ENCODE peak calls at places on chromosomes 13 and 19, in seven cellular contexts. T is tibial nerve, F is breast epithelium, N is psoas muscle, Q is pancreas, D is A549, P is caudate nucleus. G is an unnamed sample.

GRCh38 chr19:18657590-18658365 is 20.9 kb downstream of the KLHL26 start:
- DNase-seq in T (peak; percentile 52), F (no peak), N (peak; percentile 69), Q (no peak), D (no peak), P (no peak), G (no peak)

GRCh38 chr13:43787998-43788397 is 1.2 kb upstream of the ENOX1 start:
- DNase-seq in T (no peak), F (no peak), N (no peak), Q (no peak), D (peak; percentile 36), P (no peak), G (no peak)

GRCh38 chr13:78326608-78327007 is 276.7 kb downstream of the POU4F1 start:
- DNase-seq in T (no peak), F (no peak), N (no peak), Q (no peak), D (no peak), P (no peak), G (no peak)

GRCh38 chr19:16324384-16325160 is at the start of gene KLF2:
- DNase-seq in T (peak; percentile 91), F (peak; percentile 85), N (peak; percentile 96), Q (peak; percentile 95), D (peak; percentile 80), P (no peak), G (peak; percentile 17)

GRCh38 chr13:99663908-99664307 is 162.6 kb downstream of the TM9SF2 start:
- DNase-seq in T (no peak), F (no peak), N (no peak), Q (no peak), D (no peak), P (no peak), G (no peak)

GRCh38 chr19:27861411-27861975 is 1351.5 kb downstream of the UQCRFS1 start:
- DNase-seq in T (no peak), F (no peak), N (no peak), Q (no peak), D (no peak), P (no peak), G (no peak)

GRCh38 chr19:32702010-32702409 is 10.4 kb downstream of the NUDT19 start:
- DNase-seq in T (no peak), F (no peak), N (no peak), Q (no peak), D (no peak), P (no peak), G (no peak)

GRCh38 chr19:403221-404036 is 5.5 kb downstream of the C2CD4C start:
- DNase-seq in T (peak; percentile 5), F (no peak), N (no peak), Q (peak; percentile 64), D (no peak), P (no peak), G (no peak)

GRCh38 chr13:30806784-30807183 is 71.4 kb downstream of the ALOX5AP start:
- DNase-seq in T (no peak), F (no peak), N (no peak), Q (no peak), D (no peak), P (no peak), G (no peak)

GRCh38 chr19:33872445-33873320 is 76.0 kb downstream of the KCTD15 start:
- DNase-seq in T (no peak), F (no peak), N (no peak), Q (no peak), D (no peak), P (no peak), G (no peak)

DNA sequence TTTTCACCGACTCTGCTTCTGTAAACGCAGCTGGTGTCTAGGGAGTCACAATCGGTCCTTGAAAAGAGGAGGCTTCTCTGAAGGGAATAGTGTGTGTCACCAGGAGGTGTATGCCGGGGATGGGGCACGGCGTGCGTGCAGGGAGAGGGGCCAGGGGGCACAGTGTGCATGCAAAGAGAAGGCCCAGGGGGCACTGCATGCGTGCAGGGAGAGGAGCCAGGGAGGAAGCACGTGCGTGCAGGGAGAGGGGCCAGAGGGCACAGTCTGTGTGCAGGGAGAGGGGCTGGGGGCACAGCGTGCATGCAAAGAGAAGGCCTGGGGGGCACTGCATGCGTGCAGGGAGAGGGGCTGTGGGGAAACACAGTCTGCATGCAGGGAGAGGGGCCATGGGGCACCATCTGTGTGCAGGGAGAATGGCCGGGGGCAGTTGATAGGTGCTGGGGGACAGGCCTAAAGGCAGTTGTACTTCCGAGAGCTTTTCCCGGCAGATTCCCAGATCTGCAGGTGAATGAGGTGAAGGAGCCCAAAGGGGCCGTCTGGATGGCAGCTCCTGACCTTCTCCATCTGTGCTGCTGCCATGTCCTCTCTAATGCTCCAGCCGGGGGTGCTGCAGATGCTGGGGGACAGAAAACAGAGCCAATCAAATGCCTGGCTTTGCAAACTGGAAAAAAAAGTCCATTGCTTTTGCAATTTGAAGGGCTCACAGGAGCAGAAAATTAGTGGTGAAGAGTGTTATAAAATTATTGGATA is 36.4 kb downstream of the ATP11A start:
- DNase-seq in T (no peak), F (no peak), N (no peak), Q (no peak), D (no peak), P (no peak), G (no peak)
- H3K27ac ChIP-seq in T (no peak overlapping the region), F (no peak overlapping the region), N (peak overlapping the region; percentile 83), Q (no peak overlapping the region), D (no peak overlapping the region), P (peak overlapping the region; percentile 65), G (peak overlapping the region; percentile 72)

GRCh38 chr13:97302611-97303010 is 80.5 kb downstream of the MBNL2 start:
- DNase-seq in T (no peak), F (no peak), N (no peak), Q (no peak), D (no peak), P (no peak), G (no peak)
- H3K27ac ChIP-seq in T (peak overlapping the region; percentile 62), F (peak overlapping the region; percentile 55), N (peak overlapping the region; percentile 62), Q (no peak overlapping the region), D (no peak overlapping the region), P (peak overlapping the region; percentile 69), G (peak overlapping the region; percentile 37)

DNA sequence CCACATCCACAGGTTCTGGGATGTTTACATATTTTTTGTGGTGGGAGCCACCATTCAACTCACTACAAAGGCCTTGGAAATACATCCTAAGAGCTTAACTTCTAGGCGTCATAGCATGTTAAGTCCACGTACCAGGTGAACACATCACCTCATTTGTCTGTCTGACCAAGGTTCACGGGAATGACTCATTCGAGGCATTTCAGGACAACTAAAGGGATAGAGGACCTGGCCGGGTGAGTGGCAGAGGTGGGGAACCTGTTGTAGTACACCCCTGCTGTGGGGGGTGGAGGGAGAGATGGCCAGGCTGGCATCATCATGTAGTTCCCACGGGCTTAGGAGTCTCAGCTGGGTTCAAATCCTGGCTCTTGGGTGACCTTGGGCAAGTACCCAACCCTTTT is 51.5 kb downstream of the BICRA start:
- DNase-seq in T (no peak), F (no peak), N (no peak), Q (peak; percentile 23), D (no peak), P (no peak), G (no peak)
- H3K27ac ChIP-seq in T (peak overlapping the region; percentile 65), F (peak overlapping the region; percentile 60), N (peak overlapping the region; percentile 91), Q (no peak overlapping the region), D (peak overlapping the region; percentile 14), P (no peak overlapping the region), G (no peak overlapping the region)

GRCh38 chr19:6498294-6499036 is 3.6 kb downstream of the TUBB4A start:
- DNase-seq in T (no peak), F (no peak), N (no peak), Q (no peak), D (no peak), P (no peak), G (no peak)

GRCh38 chr19:6503407-6504201 is 1.5 kb upstream of the TUBB4A start:
- DNase-seq in T (no peak), F (no peak), N (no peak), Q (no peak), D (no peak), P (no peak), G (no peak)

GRCh38 chr19:6501740-6502648 is at the start of gene TUBB4A:
- DNase-seq in T (no peak), F (no peak), N (peak; percentile 40), Q (peak; percentile 80), D (peak; percentile 54), P (no peak), G (peak; percentile 36)

GRCh38 chr19:6499052-6499790 is 2.9 kb downstream of the TUBB4A start:
- DNase-seq in T (no peak), F (no peak), N (no peak), Q (no peak), D (no peak), P (no peak), G (no peak)

GRCh38 chr19:6500837-6501739 is 1.0 kb downstream of the TUBB4A start:
- DNase-seq in T (no peak), F (no peak), N (no peak), Q (no peak), D (no peak), P (no peak), G (no peak)
- H3K27ac ChIP-seq in T (peak overlapping the region; percentile 85), F (no peak overlapping the region), N (no peak overlapping the region), Q (no peak overlapping the region), D (no peak overlapping the region), P (peak overlapping the region; percentile 97), G (peak overlapping the region; percentile 99)

DNA sequence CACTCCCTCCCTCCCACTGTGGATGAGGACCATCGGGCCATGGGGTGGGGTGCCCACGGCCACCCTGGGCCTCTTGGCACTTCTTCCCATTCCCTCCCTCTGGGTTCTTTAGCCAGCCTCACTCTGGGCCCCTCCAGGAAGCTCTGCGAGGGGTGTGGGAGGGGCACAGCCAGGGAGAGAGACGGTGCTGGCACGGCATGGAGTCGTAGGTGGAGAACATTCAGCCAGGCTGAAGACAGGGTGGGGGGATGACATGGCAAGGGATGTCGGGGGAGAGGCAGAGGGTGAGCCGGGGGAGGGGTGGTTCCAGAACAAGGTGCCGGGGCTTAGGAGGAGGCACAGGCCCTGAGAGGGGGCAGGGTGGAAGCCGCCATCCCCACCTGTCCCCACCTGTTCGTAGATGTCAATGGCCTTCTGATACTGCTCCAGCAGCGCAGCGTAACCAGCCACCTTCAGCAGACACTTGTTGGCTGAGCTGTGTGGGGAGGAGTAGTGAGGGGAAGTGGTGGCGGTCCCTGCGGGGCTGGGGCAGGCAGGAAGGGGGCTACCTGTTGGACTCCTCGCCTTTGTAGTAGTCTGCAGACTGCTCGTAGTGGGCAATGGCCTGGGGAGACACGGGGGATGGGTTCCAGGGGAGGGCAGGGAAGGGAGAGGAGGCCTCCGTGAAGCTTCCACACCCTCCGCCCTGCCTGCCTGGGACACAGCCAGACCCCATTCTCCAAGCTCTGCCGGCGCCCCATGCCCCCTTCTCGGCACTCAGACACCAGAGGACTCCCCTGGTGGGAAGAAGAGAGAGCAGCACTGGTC is 8.8 kb upstream of the KPTN start:
- DNase-seq in T (no peak), F (no peak), N (no peak), Q (peak; percentile 66), D (no peak), P (no peak), G (no peak)
- H3K27ac ChIP-seq in T (peak overlapping the region; percentile 11), F (no peak overlapping the region), N (no peak overlapping the region), Q (no peak overlapping the region), D (no peak overlapping the region), P (no peak overlapping the region), G (no peak overlapping the region)